ENCODE peak calls at places on chromosomes 6 and 20, in nine cellular contexts. One of them, this sample, is unnamed.

GRCh38 chr6:14826456-14826855 is 419.4 kb upstream of the JARID2 start:
- DNase-seq in CD4-positive, alpha-beta memory T cell: no peak
- DNase-seq in NCI-H524 treated with DMSO at 0.1 percent for 48 hours: no peak
- DNase-seq in thoracic aorta: no peak
- DNase-seq in pons: no peak
- DNase-seq in adipocyte: no peak
- DNase-seq in NCI-H460: no peak
- DNase-seq in neuronal stem cell: no peak
- DNase-seq in neural crest cell: no peak
- DNase-seq in this sample: no peak

GRCh38 chr20:38806855-38807655 is 1.6 kb downstream of the PPP1R16B start:
- DNase-seq in CD4-positive, alpha-beta memory T cell: peak; percentile 65
- DNase-seq in NCI-H524 treated with DMSO at 0.1 percent for 48 hours: peak; percentile 86
- DNase-seq in thoracic aorta: no peak
- DNase-seq in pons: peak; percentile 43
- DNase-seq in adipocyte: no peak
- DNase-seq in NCI-H460: no peak
- DNase-seq in neuronal stem cell: no peak
- DNase-seq in neural crest cell: no peak
- DNase-seq in this sample: peak; percentile 10

GRCh38 chr20:47320990-47321805 is 35.3 kb downstream of the ZMYND8 start:
- DNase-seq in CD4-positive, alpha-beta memory T cell: no peak
- DNase-seq in NCI-H524 treated with DMSO at 0.1 percent for 48 hours: no peak
- DNase-seq in thoracic aorta: no peak
- DNase-seq in pons: no peak
- DNase-seq in adipocyte: no peak
- DNase-seq in NCI-H460: no peak
- DNase-seq in neuronal stem cell: no peak
- DNase-seq in neural crest cell: no peak
- DNase-seq in this sample: no peak

GRCh38 chr20:12941025-12941424 is 67.7 kb upstream of the SPTLC3 start:
- DNase-seq in CD4-positive, alpha-beta memory T cell: no peak
- DNase-seq in NCI-H524 treated with DMSO at 0.1 percent for 48 hours: no peak
- DNase-seq in thoracic aorta: no peak
- DNase-seq in pons: no peak
- DNase-seq in adipocyte: no peak
- DNase-seq in NCI-H460: no peak
- DNase-seq in neuronal stem cell: no peak
- DNase-seq in neural crest cell: no peak
- DNase-seq in this sample: no peak

GRCh38 chr6:32941412-32941784 is 570 bp upstream of the HLA-DMB start:
- DNase-seq in CD4-positive, alpha-beta memory T cell: peak; percentile 55
- DNase-seq in NCI-H524 treated with DMSO at 0.1 percent for 48 hours: no peak
- DNase-seq in thoracic aorta: no peak
- DNase-seq in pons: no peak
- DNase-seq in adipocyte: no peak
- DNase-seq in NCI-H460: no peak
- DNase-seq in neuronal stem cell: no peak
- DNase-seq in neural crest cell: no peak
- DNase-seq in this sample: no peak

GRCh38 chr20:3101251-3101650 is 16.7 kb upstream of the AVP start:
- DNase-seq in CD4-positive, alpha-beta memory T cell: no peak
- DNase-seq in NCI-H524 treated with DMSO at 0.1 percent for 48 hours: no peak
- DNase-seq in thoracic aorta: no peak
- DNase-seq in pons: no peak
- DNase-seq in adipocyte: no peak
- DNase-seq in NCI-H460: no peak
- DNase-seq in neuronal stem cell: no peak
- DNase-seq in neural crest cell: no peak
- DNase-seq in this sample: no peak

GRCh38 chr6:131250121-131250520 is 114.9 kb downstream of the AKAP7 start:
- DNase-seq in CD4-positive, alpha-beta memory T cell: no peak
- DNase-seq in NCI-H524 treated with DMSO at 0.1 percent for 48 hours: no peak
- DNase-seq in thoracic aorta: no peak
- DNase-seq in pons: peak; percentile 77
- DNase-seq in adipocyte: peak; percentile 79
- DNase-seq in NCI-H460: no peak
- DNase-seq in neuronal stem cell: peak; percentile 36
- DNase-seq in neural crest cell: peak; percentile 16
- DNase-seq in this sample: peak; percentile 57

GRCh38 chr6:154767419-154767818 is 34.2 kb downstream of the SCAF8 start:
- DNase-seq in CD4-positive, alpha-beta memory T cell: no peak
- DNase-seq in NCI-H524 treated with DMSO at 0.1 percent for 48 hours: no peak
- DNase-seq in thoracic aorta: no peak
- DNase-seq in pons: no peak
- DNase-seq in adipocyte: no peak
- DNase-seq in NCI-H460: no peak
- DNase-seq in neuronal stem cell: no peak
- DNase-seq in neural crest cell: no peak
- DNase-seq in this sample: no peak

GRCh38 chr20:43666376-43667328 is at the start of gene MYBL2:
- DNase-seq in CD4-positive, alpha-beta memory T cell: peak; percentile 71
- DNase-seq in NCI-H524 treated with DMSO at 0.1 percent for 48 hours: no peak
- DNase-seq in thoracic aorta: no peak
- DNase-seq in pons: no peak
- DNase-seq in adipocyte: peak; percentile 77
- DNase-seq in NCI-H460: peak; percentile 65
- DNase-seq in neuronal stem cell: peak; percentile 73
- DNase-seq in neural crest cell: peak; percentile 68
- DNase-seq in this sample: peak; percentile 92

GRCh38 chr6:6003334-6004146 is 3.2 kb downstream of the NRN1 start:
- DNase-seq in CD4-positive, alpha-beta memory T cell: peak; percentile 40
- DNase-seq in NCI-H524 treated with DMSO at 0.1 percent for 48 hours: no peak
- DNase-seq in thoracic aorta: no peak
- DNase-seq in pons: no peak
- DNase-seq in adipocyte: no peak
- DNase-seq in NCI-H460: no peak
- DNase-seq in neuronal stem cell: no peak
- DNase-seq in neural crest cell: peak; percentile 31
- DNase-seq in this sample: peak; percentile 55

GRCh38 chr20:11094196-11094595 is 420.4 kb upstream of the JAG1 start:
- DNase-seq in CD4-positive, alpha-beta memory T cell: no peak
- DNase-seq in NCI-H524 treated with DMSO at 0.1 percent for 48 hours: no peak
- DNase-seq in thoracic aorta: no peak
- DNase-seq in pons: no peak
- DNase-seq in adipocyte: no peak
- DNase-seq in NCI-H460: no peak
- DNase-seq in neuronal stem cell: no peak
- DNase-seq in neural crest cell: no peak
- DNase-seq in this sample: no peak

GRCh38 chr6:32692019-32692418 is 25.6 kb upstream of the HLA-DQB1 start:
- DNase-seq in CD4-positive, alpha-beta memory T cell: peak; percentile 68
- DNase-seq in NCI-H524 treated with DMSO at 0.1 percent for 48 hours: no peak
- DNase-seq in thoracic aorta: no peak
- DNase-seq in pons: no peak
- DNase-seq in adipocyte: no peak
- DNase-seq in NCI-H460: no peak
- DNase-seq in neuronal stem cell: peak; percentile 26
- DNase-seq in neural crest cell: no peak
- DNase-seq in this sample: no peak

GRCh38 chr6:156555117-156555516 is 222.1 kb upstream of the ARID1B start:
- DNase-seq in CD4-positive, alpha-beta memory T cell: no peak
- DNase-seq in NCI-H524 treated with DMSO at 0.1 percent for 48 hours: no peak
- DNase-seq in thoracic aorta: no peak
- DNase-seq in pons: no peak
- DNase-seq in adipocyte: no peak
- DNase-seq in NCI-H460: no peak
- DNase-seq in neuronal stem cell: no peak
- DNase-seq in neural crest cell: no peak
- DNase-seq in this sample: no peak

GRCh38 chr20:33650753-33651561 is 11.2 kb upstream of the C20orf144 start:
- DNase-seq in CD4-positive, alpha-beta memory T cell: no peak
- DNase-seq in NCI-H524 treated with DMSO at 0.1 percent for 48 hours: peak; percentile 93
- DNase-seq in thoracic aorta: no peak
- DNase-seq in pons: no peak
- DNase-seq in adipocyte: no peak
- DNase-seq in NCI-H460: no peak
- DNase-seq in neuronal stem cell: no peak
- DNase-seq in neural crest cell: no peak
- DNase-seq in this sample: no peak

GRCh38 chr6:159608961-159609673 is 83.9 kb downstream of the SOD2 start:
- DNase-seq in CD4-positive, alpha-beta memory T cell: no peak
- DNase-seq in NCI-H524 treated with DMSO at 0.1 percent for 48 hours: no peak
- DNase-seq in thoracic aorta: no peak
- DNase-seq in pons: no peak
- DNase-seq in adipocyte: peak; percentile 41
- DNase-seq in NCI-H460: peak; percentile 9
- DNase-seq in neuronal stem cell: no peak
- DNase-seq in neural crest cell: no peak
- DNase-seq in this sample: peak; percentile 34

GRCh38 chr20:50218987-50219435 is 28.4 kb downstream of the CEBPB start:
- DNase-seq in CD4-positive, alpha-beta memory T cell: no peak
- DNase-seq in NCI-H524 treated with DMSO at 0.1 percent for 48 hours: no peak
- DNase-seq in thoracic aorta: no peak
- DNase-seq in pons: no peak
- DNase-seq in adipocyte: no peak
- DNase-seq in NCI-H460: no peak
- DNase-seq in neuronal stem cell: no peak
- DNase-seq in neural crest cell: no peak
- DNase-seq in this sample: no peak

GRCh38 chr6:1146500-1146899 is 165.4 kb upstream of the FOXQ1 start:
- DNase-seq in CD4-positive, alpha-beta memory T cell: no peak
- DNase-seq in NCI-H524 treated with DMSO at 0.1 percent for 48 hours: no peak
- DNase-seq in thoracic aorta: no peak
- DNase-seq in pons: no peak
- DNase-seq in adipocyte: no peak
- DNase-seq in NCI-H460: no peak
- DNase-seq in neuronal stem cell: no peak
- DNase-seq in neural crest cell: no peak
- DNase-seq in this sample: no peak

GRCh38 chr20:44720617-44720993 is 5.4 kb downstream of the CCN5 start:
- DNase-seq in CD4-positive, alpha-beta memory T cell: no peak
- DNase-seq in NCI-H524 treated with DMSO at 0.1 percent for 48 hours: no peak
- DNase-seq in thoracic aorta: no peak
- DNase-seq in pons: peak; percentile 69
- DNase-seq in adipocyte: peak; percentile 80
- DNase-seq in NCI-H460: peak; percentile 98
- DNase-seq in neuronal stem cell: no peak
- DNase-seq in neural crest cell: no peak
- DNase-seq in this sample: peak; percentile 78

GRCh38 chr6:85460951-85461805 is 11.3 kb downstream of the NT5E start:
- DNase-seq in CD4-positive, alpha-beta memory T cell: peak; percentile 38
- DNase-seq in NCI-H524 treated with DMSO at 0.1 percent for 48 hours: no peak
- DNase-seq in thoracic aorta: no peak
- DNase-seq in pons: no peak
- DNase-seq in adipocyte: peak; percentile 65
- DNase-seq in NCI-H460: no peak
- DNase-seq in neuronal stem cell: no peak
- DNase-seq in neural crest cell: no peak
- DNase-seq in this sample: no peak

GRCh38 chr6:35139924-35140524 is 1.1 kb downstream of the TCP11 start:
- DNase-seq in CD4-positive, alpha-beta memory T cell: peak; percentile 37
- DNase-seq in NCI-H524 treated with DMSO at 0.1 percent for 48 hours: no peak
- DNase-seq in thoracic aorta: no peak
- DNase-seq in pons: peak; percentile 76
- DNase-seq in adipocyte: peak; percentile 84
- DNase-seq in NCI-H460: peak; percentile 48
- DNase-seq in neuronal stem cell: peak; percentile 57
- DNase-seq in neural crest cell: peak; percentile 55
- DNase-seq in this sample: peak; percentile 72

GRCh38 chr20:50346372-50347347 is 156.0 kb downstream of the CEBPB start:
- DNase-seq in CD4-positive, alpha-beta memory T cell: no peak
- DNase-seq in NCI-H524 treated with DMSO at 0.1 percent for 48 hours: no peak
- DNase-seq in thoracic aorta: peak; percentile 52
- DNase-seq in pons: peak; percentile 85
- DNase-seq in adipocyte: peak; percentile 89
- DNase-seq in NCI-H460: no peak
- DNase-seq in neuronal stem cell: no peak
- DNase-seq in neural crest cell: no peak
- DNase-seq in this sample: peak; percentile 79

GRCh38 chr20:59678286-59678685 is 73.9 kb downstream of the PHACTR3 start:
- DNase-seq in CD4-positive, alpha-beta memory T cell: no peak
- DNase-seq in NCI-H524 treated with DMSO at 0.1 percent for 48 hours: no peak
- DNase-seq in thoracic aorta: no peak
- DNase-seq in pons: peak; percentile 41
- DNase-seq in adipocyte: no peak
- DNase-seq in NCI-H460: no peak
- DNase-seq in neuronal stem cell: no peak
- DNase-seq in neural crest cell: no peak
- DNase-seq in this sample: no peak

GRCh38 chr6:16168121-16168520 is 39.2 kb downstream of the MYLIP start:
- DNase-seq in CD4-positive, alpha-beta memory T cell: no peak
- DNase-seq in NCI-H524 treated with DMSO at 0.1 percent for 48 hours: no peak
- DNase-seq in thoracic aorta: no peak
- DNase-seq in pons: no peak
- DNase-seq in adipocyte: peak; percentile 6
- DNase-seq in NCI-H460: no peak
- DNase-seq in neuronal stem cell: no peak
- DNase-seq in neural crest cell: no peak
- DNase-seq in this sample: no peak

GRCh38 chr20:56604690-56605089 is 24.4 kb upstream of the TFAP2C start:
- DNase-seq in CD4-positive, alpha-beta memory T cell: no peak
- DNase-seq in NCI-H524 treated with DMSO at 0.1 percent for 48 hours: no peak
- DNase-seq in thoracic aorta: no peak
- DNase-seq in pons: no peak
- DNase-seq in adipocyte: no peak
- DNase-seq in NCI-H460: no peak
- DNase-seq in neuronal stem cell: no peak
- DNase-seq in neural crest cell: no peak
- DNase-seq in this sample: no peak

GRCh38 chr6:93894521-93894920 is 475.2 kb upstream of the EPHA7 start:
- DNase-seq in CD4-positive, alpha-beta memory T cell: no peak
- DNase-seq in NCI-H524 treated with DMSO at 0.1 percent for 48 hours: no peak
- DNase-seq in thoracic aorta: no peak
- DNase-seq in pons: no peak
- DNase-seq in adipocyte: no peak
- DNase-seq in NCI-H460: no peak
- DNase-seq in neuronal stem cell: no peak
- DNase-seq in neural crest cell: no peak
- DNase-seq in this sample: no peak

GRCh38 chr6:56984374-56984773 is 29.5 kb downstream of the BEND6 start:
- DNase-seq in CD4-positive, alpha-beta memory T cell: no peak
- DNase-seq in NCI-H524 treated with DMSO at 0.1 percent for 48 hours: no peak
- DNase-seq in thoracic aorta: no peak
- DNase-seq in pons: no peak
- DNase-seq in adipocyte: peak; percentile 49
- DNase-seq in NCI-H460: no peak
- DNase-seq in neuronal stem cell: no peak
- DNase-seq in neural crest cell: no peak
- DNase-seq in this sample: peak; percentile 18

GRCh38 chr6:1316482-1317220 is 4.8 kb downstream of the FOXQ1 start:
- DNase-seq in CD4-positive, alpha-beta memory T cell: no peak
- DNase-seq in NCI-H524 treated with DMSO at 0.1 percent for 48 hours: no peak
- DNase-seq in thoracic aorta: no peak
- DNase-seq in pons: no peak
- DNase-seq in adipocyte: peak; percentile 31
- DNase-seq in NCI-H460: no peak
- DNase-seq in neuronal stem cell: no peak
- DNase-seq in neural crest cell: no peak
- DNase-seq in this sample: peak; percentile 43

GRCh38 chr6:160767019-160767646 is 65.1 kb downstream of the PLG start:
- DNase-seq in CD4-positive, alpha-beta memory T cell: peak; percentile 31
- DNase-seq in NCI-H524 treated with DMSO at 0.1 percent for 48 hours: peak; percentile 36
- DNase-seq in thoracic aorta: no peak
- DNase-seq in pons: peak; percentile 15
- DNase-seq in adipocyte: peak; percentile 29
- DNase-seq in NCI-H460: peak; percentile 13
- DNase-seq in neuronal stem cell: peak; percentile 63
- DNase-seq in neural crest cell: peak; percentile 76
- DNase-seq in this sample: peak; percentile 86

GRCh38 chr20:44080646-44081267 is 106.2 kb downstream of the JPH2 start:
- DNase-seq in CD4-positive, alpha-beta memory T cell: peak; percentile 73
- DNase-seq in NCI-H524 treated with DMSO at 0.1 percent for 48 hours: peak; percentile 20
- DNase-seq in thoracic aorta: no peak
- DNase-seq in pons: peak; percentile 83
- DNase-seq in adipocyte: peak; percentile 91
- DNase-seq in NCI-H460: peak; percentile 84
- DNase-seq in neuronal stem cell: peak; percentile 77
- DNase-seq in neural crest cell: peak; percentile 70
- DNase-seq in this sample: peak; percentile 88

GRCh38 chr6:39997101-39997635 is 62.9 kb upstream of the MOCS1 start:
- DNase-seq in CD4-positive, alpha-beta memory T cell: no peak
- DNase-seq in NCI-H524 treated with DMSO at 0.1 percent for 48 hours: no peak
- DNase-seq in thoracic aorta: no peak
- DNase-seq in pons: no peak
- DNase-seq in adipocyte: no peak
- DNase-seq in NCI-H460: no peak
- DNase-seq in neuronal stem cell: no peak
- DNase-seq in neural crest cell: no peak
- DNase-seq in this sample: no peak

GRCh38 chr20:54267510-54268003 is 59.7 kb downstream of the PFDN4 start:
- DNase-seq in CD4-positive, alpha-beta memory T cell: no peak
- DNase-seq in NCI-H524 treated with DMSO at 0.1 percent for 48 hours: no peak
- DNase-seq in thoracic aorta: no peak
- DNase-seq in pons: peak; percentile 4
- DNase-seq in adipocyte: peak; percentile 60
- DNase-seq in NCI-H460: no peak
- DNase-seq in neuronal stem cell: no peak
- DNase-seq in neural crest cell: no peak
- DNase-seq in this sample: peak; percentile 30